ENCODE peak calls at places on chromosome 12, in six cellular contexts. H is GM12891; Y is activated naive CD4-positive, alpha-beta T cell treated with anti-CD3 and anti-CD28 coated beads for 36 hours; D is H4; Z is dermis blood vessel endothelial cell; N is T-helper 9 cell. R is an unnamed sample.

GRCh38 chr12:124299628-124300388 is 4.9 kb downstream of the RFLNA start:
- DNase-seq in N (no peak), H (no peak), D (no peak), Z (no peak), Y (no peak), R (no peak)

GRCh38 chr12:132444957-132445883 is 44.7 kb upstream of the FBRSL1 start:
- DNase-seq in D (no peak), Z (no peak), N (peak), Y (peak), H (peak), R (no peak)

GRCh38 chr12:108826807-108827721 is 30.3 kb downstream of the SSH1 start:
- DNase-seq in Z (peak), D (no peak), Y (no peak), H (no peak), N (no peak), R (no peak)

GRCh38 chr12:5276327-5276880 is 155.5 kb upstream of the NTF3 start:
- DNase-seq in H (no peak), Y (no peak), D (no peak), Z (no peak), N (no peak), R (no peak)

GRCh38 chr12:26198742-26199141 is 3.4 kb downstream of the SSPN start:
- DNase-seq in H (no peak), N (no peak), Y (no peak), Z (no peak), D (no peak), R (no peak)

GRCh38 chr12:45284096-45284901 is 68.4 kb downstream of the ANO6 start:
- DNase-seq in H (no peak), Y (no peak), N (no peak), Z (no peak), D (peak), R (no peak)

GRCh38 chr12:95877622-95878021 is 18.9 kb downstream of the SNRPF start:
- DNase-seq in D (no peak), Y (no peak), H (no peak), Z (peak), N (no peak), R (no peak)

GRCh38 chr12:23169012-23170003 is 544.3 kb downstream of the ETNK1 start:
- DNase-seq in Z (no peak), D (no peak), H (no peak), N (no peak), Y (no peak), R (no peak)

GRCh38 chr12:19181666-19182426 is 52.3 kb downstream of the PLEKHA5 start:
- DNase-seq in Y (no peak), Z (peak), N (no peak), H (no peak), D (no peak), R (no peak)

GRCh38 chr12:84596276-84596675 is 316.3 kb downstream of the SLC6A15 start:
- DNase-seq in Z (no peak), Y (no peak), D (no peak), H (no peak), N (no peak), R (no peak)

GRCh38 chr12:26188132-26188531 is 7.2 kb upstream of the SSPN start:
- DNase-seq in D (no peak), N (no peak), H (no peak), Z (no peak), Y (peak), R (no peak)

GRCh38 chr12:11834104-11834812 is 184.8 kb downstream of the ETV6 start:
- DNase-seq in Y (no peak), N (no peak), H (no peak), D (no peak), Z (peak), R (no peak)

GRCh38 chr12:95574799-95575452 is 23.6 kb upstream of the USP44 start:
- DNase-seq in D (peak), H (no peak), Y (no peak), Z (peak), N (no peak), R (no peak)

R was measured in sciatic nerve.